ENCODE peak calls at places on chromosomes 11 and 22, in seven cellular contexts. F is transverse colon, D is mammary epithelial cell, H is Peyer's patch, Q is stomach, U is A549, T is left ventricle myocardium inferior. E is an unnamed sample.

GRCh38 chr22:47067911-47068654 is 305.6 kb downstream of the TBC1D22A start:
- DNase-seq in F (peak; percentile 1), D (no peak), H (peak; percentile 37), Q (peak; percentile 17), U (no peak), T (peak; percentile 5), E (no peak)

GRCh38 chr22:39256186-39256552 is 11.4 kb upstream of the PDGFB start:
- DNase-seq in F (no peak), D (no peak), H (no peak), Q (no peak), U (no peak), T (no peak), E (no peak)

GRCh38 chr11:71286701-71287643 is 34.6 kb upstream of the SHANK2 start:
- DNase-seq in F (peak; percentile 60), D (peak; percentile 95), H (no peak), Q (peak; percentile 74), U (peak; percentile 62), T (no peak), E (peak; percentile 88)

GRCh38 chr11:128653828-128654231 is 40.0 kb upstream of the FLI1 start:
- DNase-seq in F (peak; percentile 35), D (peak; percentile 80), H (no peak), Q (peak; percentile 44), U (peak; percentile 47), T (peak; percentile 46), E (peak; percentile 58)

GRCh38 chr11:12454782-12455181 is 77.4 kb downstream of the PARVA start:
- DNase-seq in F (no peak), D (peak; percentile 50), H (no peak), Q (no peak), U (no peak), T (no peak), E (no peak)

GRCh38 chr11:15248749-15249148 is 134.0 kb downstream of the INSC start:
- DNase-seq in F (no peak), D (no peak), H (no peak), Q (no peak), U (no peak), T (no peak), E (no peak)

GRCh38 chr11:125063429-125064043 is 431 bp downstream of the SLC37A2 start:
- DNase-seq in F (no peak), D (no peak), H (peak; percentile 48), Q (peak; percentile 24), U (no peak), T (no peak), E (no peak)

GRCh38 chr22:32868928-32869327 is 67.4 kb downstream of the TIMP3 start:
- DNase-seq in F (no peak), D (no peak), H (no peak), Q (no peak), U (no peak), T (no peak), E (no peak)

GRCh38 chr11:68014157-68014965 is 4.2 kb downstream of the ALDH3B1 start:
- DNase-seq in F (peak; percentile 80), D (peak; percentile 76), H (peak; percentile 81), Q (peak; percentile 79), U (peak; percentile 100), T (no peak), E (peak; percentile 54)

GRCh38 chr11:19890308-19890707 is 177.7 kb downstream of the NAV2 start:
- DNase-seq in F (no peak), D (peak; percentile 64), H (no peak), Q (no peak), U (peak; percentile 8), T (no peak), E (no peak)

GRCh38 chr11:94025695-94026394 is 4.7 kb downstream of the HEPHL1 start:
- DNase-seq in F (no peak), D (no peak), H (no peak), Q (no peak), U (no peak), T (no peak), E (no peak)

GRCh38 chr22:31920306-31920705 is 24.0 kb upstream of the YWHAH start:
- DNase-seq in F (no peak), D (no peak), H (no peak), Q (no peak), U (no peak), T (no peak), E (no peak)

GRCh38 chr11:57648791-57649735 is 649 bp downstream of the YPEL4 start:
- DNase-seq in F (no peak), D (no peak), H (no peak), Q (no peak), U (no peak), T (no peak), E (no peak)

GRCh38 chr22:37229805-37230672 is 14.0 kb downstream of the RAC2 start:
- DNase-seq in F (peak; percentile 80), D (peak; percentile 55), H (peak; percentile 59), Q (peak; percentile 67), U (no peak), T (peak; percentile 46), E (no peak)

GRCh38 chr11:278001-278951 is at the start of gene NLRP6:
- DNase-seq in F (no peak), D (no peak), H (peak; percentile 87), Q (no peak), U (no peak), T (no peak), E (no peak)

GRCh38 chr11:1152316-1153104 is 5.2 kb upstream of the MUC5AC start:
- DNase-seq in F (no peak), D (peak; percentile 15), H (peak; percentile 44), Q (peak; percentile 72), U (peak; percentile 88), T (no peak), E (no peak)

GRCh38 chr11:78390809-78391208 is 26.8 kb downstream of the GAB2 start:
- DNase-seq in F (no peak), D (no peak), H (no peak), Q (no peak), U (no peak), T (no peak), E (no peak)
- TF ChIP-seq CTCF in F (no peak), D (no peak), H (no peak), Q (no peak), U (no peak), T (no peak), E (no peak)

DNA sequence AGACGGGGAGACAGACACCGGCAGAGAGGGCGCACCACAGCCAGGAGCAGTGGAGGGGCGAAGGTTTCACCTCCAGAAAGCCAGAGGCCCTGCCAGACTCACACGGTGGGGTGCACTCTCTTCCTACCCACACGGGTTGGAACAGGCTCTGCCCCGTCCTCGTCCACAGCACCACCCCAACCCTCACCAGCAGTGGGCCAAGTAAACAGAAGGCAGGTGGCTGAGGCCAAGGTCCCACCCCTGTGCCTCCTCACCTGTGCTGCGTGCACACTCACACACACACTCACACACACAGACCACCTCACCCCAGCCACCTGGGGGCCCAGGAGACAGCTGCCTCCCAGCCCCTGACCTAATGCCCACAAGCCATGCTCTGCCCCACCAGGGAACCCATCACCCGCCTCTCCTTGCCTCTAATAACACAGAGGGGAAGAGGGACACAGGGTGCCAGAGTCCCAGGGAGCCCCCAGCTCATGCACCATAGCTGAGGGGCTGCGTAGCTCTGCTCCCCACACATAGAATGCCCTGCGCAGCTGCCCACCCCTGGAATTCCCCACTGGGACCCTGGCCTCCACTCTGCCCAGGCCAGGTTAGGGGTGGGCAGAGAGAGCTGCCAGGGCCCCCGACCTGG is 3.1 kb downstream of the CYB5R3 start:
- DNase-seq in F (peak; percentile 56), D (no peak), H (peak; percentile 71), Q (peak; percentile 70), U (no peak), T (no peak), E (peak; percentile 69)
- H3K27ac ChIP-seq in F (peak overlapping the region; percentile 90), D (no peak overlapping the region), H (peak overlapping the region; percentile 98), Q (peak overlapping the region; percentile 93), U (no peak overlapping the region), T (peak overlapping the region; percentile 94), E (peak overlapping the region; percentile 91)

GRCh38 chr11:8785457-8785856 is 102.9 kb downstream of the RPL27A start:
- DNase-seq in F (no peak), D (no peak), H (no peak), Q (no peak), U (no peak), T (no peak), E (no peak)

GRCh38 chr11:8788616-8789015 is 106.0 kb downstream of the RPL27A start:
- DNase-seq in F (no peak), D (no peak), H (no peak), Q (no peak), U (no peak), T (no peak), E (no peak)

GRCh38 chr11:8787372-8787771 is 104.8 kb downstream of the RPL27A start:
- DNase-seq in F (peak; percentile 57), D (no peak), H (no peak), Q (no peak), U (no peak), T (no peak), E (peak; percentile 46)

GRCh38 chr11:8785998-8786397 is 103.4 kb downstream of the RPL27A start:
- DNase-seq in F (no peak), D (no peak), H (no peak), Q (no peak), U (no peak), T (no peak), E (no peak)

GRCh38 chr11:8786933-8787332 is 104.3 kb downstream of the RPL27A start:
- DNase-seq in F (no peak), D (peak; percentile 17), H (no peak), Q (no peak), U (no peak), T (no peak), E (no peak)
- TF ChIP-seq CTCF in F (peak; percentile 7), D (peak; percentile 33), H (no peak), Q (no peak), U (no peak), T (peak; percentile 28), E (no peak)

GRCh38 chr11:61666684-61667297 is 13.4 kb upstream of the DAGLA start:
- DNase-seq in F (no peak), D (no peak), H (no peak), Q (no peak), U (no peak), T (no peak), E (no peak)
- H3K27ac ChIP-seq in F (no peak overlapping the region), D (no peak overlapping the region), H (no peak overlapping the region), Q (no peak overlapping the region), U (no peak overlapping the region), T (no peak overlapping the region), E (no peak overlapping the region)

GRCh38 chr11:55791606-55792005 is 3.8 kb upstream of the OR5D14 start:
- DNase-seq in F (no peak), D (no peak), H (no peak), Q (no peak), U (no peak), T (no peak), E (no peak)

GRCh38 chr11:55795256-55795655 is at the start of gene OR5D14:
- DNase-seq in F (no peak), D (no peak), H (no peak), Q (no peak), U (no peak), T (no peak), E (no peak)

DNA sequence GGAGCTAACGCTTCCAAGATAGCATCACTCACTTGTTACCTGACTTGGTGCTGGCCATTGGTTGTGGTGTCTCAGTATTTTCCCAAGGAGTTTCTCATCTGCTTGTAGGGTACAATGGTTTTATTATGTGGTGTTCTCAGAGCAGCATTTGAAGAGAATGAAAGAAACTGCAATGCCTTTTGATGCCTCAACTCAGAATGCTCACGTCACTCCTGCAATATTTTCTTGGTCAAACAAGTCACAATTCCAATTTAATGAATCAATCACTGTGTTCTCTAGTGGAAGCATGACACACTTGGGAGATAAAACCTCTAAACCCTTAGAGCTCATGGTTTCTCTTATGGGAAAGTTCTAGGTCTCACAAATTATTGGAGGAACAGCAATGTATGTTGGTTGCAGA is 2.0 kb upstream of the OR5D14 start:
- DNase-seq in F (no peak), D (no peak), H (no peak), Q (no peak), U (no peak), T (no peak), E (no peak)
- TF ChIP-seq CTCF in F (no peak), D (no peak), H (no peak), Q (no peak), U (no peak), T (no peak), E (no peak)

E was measured in thyroid gland.